ENCODE peak calls at places on chromosomes 12 and 14, in eight cellular contexts. D is HEK293T; X is left ventricle myocardium superior; Z is thoracic aorta; M is lower lobe of right lung; E is aorta; F is CD4-positive, alpha-beta T cell; U is NT2/D1. J is an unnamed sample.

GRCh38 chr14:68966872-68967301 is 12.2 kb downstream of the ACTN1 start:
- DNase-seq in X (peak; percentile 32), F (no peak), Z (no peak), U (no peak), E (no peak), M (no peak), D (no peak), J (no peak)

GRCh38 chr14:24297190-24297964 is 2.2 kb downstream of the DHRS1 start:
- DNase-seq in F (no peak), X (no peak), M (no peak), Z (no peak), E (no peak), D (peak; percentile 47), U (no peak), J (no peak)

GRCh38 chr14:96614528-96614927 is 112.3 kb downstream of the PAPOLA start:
- DNase-seq in F (no peak), U (no peak), E (no peak), Z (no peak), D (peak; percentile 18), X (no peak), M (no peak), J (no peak)

GRCh38 chr12:42141981-42142606 is 2.6 kb downstream of the GXYLT1 start:
- DNase-seq in U (no peak), M (no peak), D (no peak), X (no peak), E (no peak), F (no peak), Z (no peak), J (no peak)

GRCh38 chr14:71380271-71380670 is 473.0 kb downstream of the PCNX1 start:
- DNase-seq in X (no peak), F (no peak), E (no peak), Z (no peak), U (no peak), M (no peak), D (no peak), J (no peak)

GRCh38 chr12:18932715-18933114 is 194.8 kb downstream of the CAPZA3 start:
- DNase-seq in E (no peak), Z (no peak), F (no peak), D (no peak), X (no peak), M (no peak), U (no peak), J (no peak)

GRCh38 chr12:49762468-49762847 is 21.1 kb downstream of the TMBIM6 start:
- DNase-seq in D (no peak), F (no peak), Z (no peak), M (no peak), X (no peak), U (no peak), E (no peak), J (no peak)

GRCh38 chr14:74038015-74038859 is 19.1 kb downstream of the BBOF1 start:
- DNase-seq in X (no peak), M (no peak), U (peak; percentile 8), Z (no peak), F (no peak), E (no peak), D (peak; percentile 33), J (peak; percentile 33)

GRCh38 chr12:4910502-4911315 is 1.0 kb downstream of the KCNA1 start:
- DNase-seq in D (no peak), F (no peak), Z (no peak), X (no peak), U (no peak), E (no peak), M (no peak), J (no peak)

GRCh38 chr12:88810806-88811205 is 230.5 kb upstream of the KITLG start:
- DNase-seq in X (no peak), M (no peak), F (no peak), E (no peak), D (no peak), U (no peak), Z (no peak), J (no peak)

GRCh38 chr14:33508663-33509062 is 442.2 kb downstream of the EGLN3 start:
- DNase-seq in Z (no peak), U (no peak), F (no peak), E (no peak), X (no peak), M (no peak), D (no peak), J (peak; percentile 61)

GRCh38 chr14:97874394-97874793 is 1077.2 kb downstream of the VRK1 start:
- DNase-seq in X (no peak), E (no peak), F (no peak), Z (no peak), D (no peak), U (no peak), M (no peak), J (no peak)

GRCh38 chr12:104456950-104457745 is 400 bp downstream of the CHST11 start:
- DNase-seq in F (peak; percentile 48), E (peak; percentile 82), U (peak; percentile 46), D (peak; percentile 55), X (peak; percentile 68), Z (peak; percentile 23), M (peak; percentile 63), J (peak; percentile 49)

GRCh38 chr14:104768437-104769323 is 15.7 kb downstream of the SIVA1 start:
- DNase-seq in U (peak; percentile 66), E (peak; percentile 91), F (peak; percentile 89), M (peak; percentile 92), Z (peak; percentile 70), D (peak; percentile 88), X (peak; percentile 94), J (peak; percentile 59)

GRCh38 chr12:128078311-128078851 is 188.6 kb upstream of the TMEM132C start:
- DNase-seq in D (no peak), F (no peak), E (no peak), Z (no peak), X (no peak), M (no peak), U (peak; percentile 32), J (no peak)

GRCh38 chr12:127311695-127312364 is 955.1 kb upstream of the TMEM132C start:
- DNase-seq in Z (no peak), D (no peak), M (no peak), X (no peak), F (no peak), U (no peak), E (no peak), J (no peak)

GRCh38 chr12:107225626-107226025 is 132.3 kb upstream of the CRY1 start:
- DNase-seq in X (no peak), D (no peak), E (no peak), F (no peak), Z (no peak), U (peak; percentile 59), M (no peak), J (no peak)

GRCh38 chr12:19440916-19441315 is 1.6 kb downstream of the AEBP2 start:
- DNase-seq in E (no peak), D (no peak), F (no peak), M (no peak), U (no peak), X (no peak), Z (no peak), J (no peak)

GRCh38 chr12:132539016-132539773 is 49.2 kb downstream of the FBRSL1 start:
- DNase-seq in U (no peak), F (no peak), X (no peak), Z (no peak), M (no peak), E (no peak), D (no peak), J (no peak)

GRCh38 chr12:120720234-120720968 is 5.2 kb upstream of the ACADS start:
- DNase-seq in E (no peak), U (no peak), D (no peak), Z (no peak), F (no peak), M (no peak), X (no peak), J (no peak)

GRCh38 chr14:106872619-106873446 is 1346.5 kb downstream of the TMEM121 start:
- DNase-seq in M (peak; percentile 88), F (peak; percentile 79), Z (no peak), X (peak; percentile 64), D (peak; percentile 20), E (peak; percentile 55), U (no peak), J (no peak)

GRCh38 chr12:79920421-79921238 is 14.3 kb downstream of the PPP1R12A start:
- DNase-seq in X (no peak), E (no peak), F (no peak), D (no peak), U (no peak), Z (no peak), M (no peak), J (no peak)

GRCh38 chr12:46101121-46101869 is 110.9 kb upstream of the SCAF11 start:
- DNase-seq in U (no peak), F (no peak), Z (no peak), M (no peak), E (no peak), X (no peak), D (no peak), J (no peak)

GRCh38 chr12:56151672-56152131 is 685 bp upstream of the MYL6B start:
- DNase-seq in D (peak; percentile 56), E (peak; percentile 62), M (peak; percentile 77), F (peak; percentile 72), X (peak; percentile 49), Z (no peak), U (peak; percentile 58), J (no peak)

GRCh38 chr12:89947437-89948265 is 239.0 kb upstream of the ATP2B1 start:
- DNase-seq in D (no peak), X (no peak), U (no peak), M (no peak), Z (no peak), F (no peak), E (no peak), J (peak; percentile 43)

GRCh38 chr12:116320839-116321238 is 43.3 kb upstream of the MED13L start:
- DNase-seq in E (no peak), Z (no peak), U (no peak), M (no peak), X (no peak), D (no peak), F (no peak), J (no peak)

GRCh38 chr14:69317780-69318179 is 57.8 kb downstream of the GALNT16 start:
- DNase-seq in U (no peak), D (no peak), E (peak; percentile 72), X (peak; percentile 44), Z (no peak), M (peak; percentile 66), F (no peak), J (no peak)

GRCh38 chr14:45377201-45377600 is 124.2 kb upstream of the MIS18BP1 start:
- DNase-seq in F (no peak), Z (no peak), X (no peak), U (no peak), E (no peak), D (no peak), M (no peak), J (no peak)

GRCh38 chr12:106317406-106318082 is 15.0 kb downstream of the TCP11L2 start:
- DNase-seq in U (no peak), X (no peak), F (no peak), D (no peak), E (no peak), Z (no peak), M (no peak), J (no peak)

GRCh38 chr14:24207625-24208024 is 2.1 kb downstream of the TSSK4 start:
- DNase-seq in E (no peak), Z (no peak), M (no peak), D (no peak), U (no peak), X (no peak), F (no peak), J (no peak)

GRCh38 chr12:45674583-45674982 is 54.9 kb upstream of the ARID2 start:
- DNase-seq in X (peak; percentile 57), Z (peak; percentile 60), M (peak; percentile 76), D (no peak), E (peak; percentile 85), F (no peak), U (no peak), J (peak; percentile 77)

J was measured in smooth muscle cell of the brain vasculature.